ENCODE peak calls at places on chromosomes 2 and 18, in nine cellular contexts. One of them, this sample, is unnamed.

GRCh38 chr18:48832961-48833700 is 117.6 kb downstream of the SMAD7 start:
- DNase-seq in skeletal muscle cell: no peak
- DNase-seq in OCI-LY7: no peak
- DNase-seq in stimulated activated CD4-positive, alpha-beta T cell treated with anti-CD3 and anti-CD28 coated beads, Interleukin-1b, Interleukin-23, amount 100 ng/mL, for 24 hours: no peak
- DNase-seq in effector CD4-positive, alpha-beta T cell: no peak
- DNase-seq in activated naive CD4-positive, alpha-beta T cell treated with Interleukin-2 at 50 U/mL for 16 hours: no peak
- DNase-seq in T-helper 1 cell: no peak
- DNase-seq in adipocyte: peak; percentile 65
- DNase-seq in KBM-7: peak; percentile 61
- DNase-seq in this sample: no peak

GRCh38 chr2:165791811-165792454 is 2.1 kb downstream of the GALNT3 start:
- DNase-seq in skeletal muscle cell: no peak
- DNase-seq in OCI-LY7: no peak
- DNase-seq in stimulated activated CD4-positive, alpha-beta T cell treated with anti-CD3 and anti-CD28 coated beads, Interleukin-1b, Interleukin-23, amount 100 ng/mL, for 24 hours: no peak
- DNase-seq in effector CD4-positive, alpha-beta T cell: no peak
- DNase-seq in activated naive CD4-positive, alpha-beta T cell treated with Interleukin-2 at 50 U/mL for 16 hours: no peak
- DNase-seq in T-helper 1 cell: no peak
- DNase-seq in adipocyte: peak; percentile 47
- DNase-seq in KBM-7: no peak
- DNase-seq in this sample: no peak

GRCh38 chr2:232457121-232458011 is 1.4 kb downstream of the ALPI start:
- DNase-seq in skeletal muscle cell: no peak
- DNase-seq in OCI-LY7: no peak
- DNase-seq in stimulated activated CD4-positive, alpha-beta T cell treated with anti-CD3 and anti-CD28 coated beads, Interleukin-1b, Interleukin-23, amount 100 ng/mL, for 24 hours: no peak
- DNase-seq in effector CD4-positive, alpha-beta T cell: no peak
- DNase-seq in activated naive CD4-positive, alpha-beta T cell treated with Interleukin-2 at 50 U/mL for 16 hours: no peak
- DNase-seq in T-helper 1 cell: no peak
- DNase-seq in adipocyte: no peak
- DNase-seq in KBM-7: no peak
- DNase-seq in this sample: no peak

GRCh38 chr2:133498615-133499585 is 69.4 kb downstream of the NCKAP5 start:
- DNase-seq in skeletal muscle cell: no peak
- DNase-seq in OCI-LY7: no peak
- DNase-seq in stimulated activated CD4-positive, alpha-beta T cell treated with anti-CD3 and anti-CD28 coated beads, Interleukin-1b, Interleukin-23, amount 100 ng/mL, for 24 hours: no peak
- DNase-seq in effector CD4-positive, alpha-beta T cell: no peak
- DNase-seq in activated naive CD4-positive, alpha-beta T cell treated with Interleukin-2 at 50 U/mL for 16 hours: no peak
- DNase-seq in T-helper 1 cell: no peak
- DNase-seq in adipocyte: no peak
- DNase-seq in KBM-7: no peak
- DNase-seq in this sample: no peak

GRCh38 chr2:226030369-226031077 is 631.0 kb downstream of the NYAP2 start:
- DNase-seq in skeletal muscle cell: no peak
- DNase-seq in OCI-LY7: no peak
- DNase-seq in stimulated activated CD4-positive, alpha-beta T cell treated with anti-CD3 and anti-CD28 coated beads, Interleukin-1b, Interleukin-23, amount 100 ng/mL, for 24 hours: no peak
- DNase-seq in effector CD4-positive, alpha-beta T cell: no peak
- DNase-seq in activated naive CD4-positive, alpha-beta T cell treated with Interleukin-2 at 50 U/mL for 16 hours: no peak
- DNase-seq in T-helper 1 cell: no peak
- DNase-seq in adipocyte: no peak
- DNase-seq in KBM-7: peak; percentile 70
- DNase-seq in this sample: no peak

GRCh38 chr2:29033656-29034055 is 40.7 kb downstream of the PCARE start:
- DNase-seq in skeletal muscle cell: no peak
- DNase-seq in OCI-LY7: no peak
- DNase-seq in stimulated activated CD4-positive, alpha-beta T cell treated with anti-CD3 and anti-CD28 coated beads, Interleukin-1b, Interleukin-23, amount 100 ng/mL, for 24 hours: no peak
- DNase-seq in effector CD4-positive, alpha-beta T cell: no peak
- DNase-seq in activated naive CD4-positive, alpha-beta T cell treated with Interleukin-2 at 50 U/mL for 16 hours: no peak
- DNase-seq in T-helper 1 cell: no peak
- DNase-seq in adipocyte: no peak
- DNase-seq in KBM-7: no peak
- DNase-seq in this sample: no peak

GRCh38 chr2:226017534-226017933 is 618.0 kb downstream of the NYAP2 start:
- DNase-seq in skeletal muscle cell: no peak
- DNase-seq in OCI-LY7: no peak
- DNase-seq in stimulated activated CD4-positive, alpha-beta T cell treated with anti-CD3 and anti-CD28 coated beads, Interleukin-1b, Interleukin-23, amount 100 ng/mL, for 24 hours: no peak
- DNase-seq in effector CD4-positive, alpha-beta T cell: no peak
- DNase-seq in activated naive CD4-positive, alpha-beta T cell treated with Interleukin-2 at 50 U/mL for 16 hours: no peak
- DNase-seq in T-helper 1 cell: no peak
- DNase-seq in adipocyte: no peak
- DNase-seq in KBM-7: no peak
- DNase-seq in this sample: no peak

GRCh38 chr2:1781291-1782080 is 37.2 kb upstream of the PXDN start:
- DNase-seq in skeletal muscle cell: no peak
- DNase-seq in OCI-LY7: no peak
- DNase-seq in stimulated activated CD4-positive, alpha-beta T cell treated with anti-CD3 and anti-CD28 coated beads, Interleukin-1b, Interleukin-23, amount 100 ng/mL, for 24 hours: no peak
- DNase-seq in effector CD4-positive, alpha-beta T cell: peak; percentile 36
- DNase-seq in activated naive CD4-positive, alpha-beta T cell treated with Interleukin-2 at 50 U/mL for 16 hours: peak; percentile 5
- DNase-seq in T-helper 1 cell: no peak
- DNase-seq in adipocyte: no peak
- DNase-seq in KBM-7: no peak
- DNase-seq in this sample: no peak

GRCh38 chr2:183248866-183249567 is 124.8 kb downstream of the NUP35 start:
- DNase-seq in skeletal muscle cell: no peak
- DNase-seq in OCI-LY7: peak; percentile 33
- DNase-seq in stimulated activated CD4-positive, alpha-beta T cell treated with anti-CD3 and anti-CD28 coated beads, Interleukin-1b, Interleukin-23, amount 100 ng/mL, for 24 hours: no peak
- DNase-seq in effector CD4-positive, alpha-beta T cell: no peak
- DNase-seq in activated naive CD4-positive, alpha-beta T cell treated with Interleukin-2 at 50 U/mL for 16 hours: no peak
- DNase-seq in T-helper 1 cell: no peak
- DNase-seq in adipocyte: peak; percentile 72
- DNase-seq in KBM-7: peak; percentile 58
- DNase-seq in this sample: no peak

GRCh38 chr2:128202791-128203190 is 111.8 kb downstream of the UGGT1 start:
- DNase-seq in skeletal muscle cell: no peak
- DNase-seq in OCI-LY7: no peak
- DNase-seq in stimulated activated CD4-positive, alpha-beta T cell treated with anti-CD3 and anti-CD28 coated beads, Interleukin-1b, Interleukin-23, amount 100 ng/mL, for 24 hours: no peak
- DNase-seq in effector CD4-positive, alpha-beta T cell: no peak
- DNase-seq in activated naive CD4-positive, alpha-beta T cell treated with Interleukin-2 at 50 U/mL for 16 hours: no peak
- DNase-seq in T-helper 1 cell: no peak
- DNase-seq in adipocyte: no peak
- DNase-seq in KBM-7: no peak
- DNase-seq in this sample: no peak

GRCh38 chr2:234368861-234369261 is 128.0 kb downstream of the ARL4C start:
- DNase-seq in skeletal muscle cell: peak; percentile 19
- DNase-seq in OCI-LY7: no peak
- DNase-seq in stimulated activated CD4-positive, alpha-beta T cell treated with anti-CD3 and anti-CD28 coated beads, Interleukin-1b, Interleukin-23, amount 100 ng/mL, for 24 hours: no peak
- DNase-seq in effector CD4-positive, alpha-beta T cell: peak; percentile 31
- DNase-seq in activated naive CD4-positive, alpha-beta T cell treated with Interleukin-2 at 50 U/mL for 16 hours: peak; percentile 44
- DNase-seq in T-helper 1 cell: no peak
- DNase-seq in adipocyte: peak; percentile 42
- DNase-seq in KBM-7: no peak
- DNase-seq in this sample: no peak

GRCh38 chr2:217932661-217933325 is 70.0 kb downstream of the TNS1 start:
- DNase-seq in skeletal muscle cell: no peak
- DNase-seq in OCI-LY7: no peak
- DNase-seq in stimulated activated CD4-positive, alpha-beta T cell treated with anti-CD3 and anti-CD28 coated beads, Interleukin-1b, Interleukin-23, amount 100 ng/mL, for 24 hours: no peak
- DNase-seq in effector CD4-positive, alpha-beta T cell: no peak
- DNase-seq in activated naive CD4-positive, alpha-beta T cell treated with Interleukin-2 at 50 U/mL for 16 hours: no peak
- DNase-seq in T-helper 1 cell: no peak
- DNase-seq in adipocyte: no peak
- DNase-seq in KBM-7: no peak
- DNase-seq in this sample: no peak

GRCh38 chr2:59584958-59585357 is 968.5 kb downstream of the BCL11A start:
- DNase-seq in skeletal muscle cell: no peak
- DNase-seq in OCI-LY7: peak; percentile 20
- DNase-seq in stimulated activated CD4-positive, alpha-beta T cell treated with anti-CD3 and anti-CD28 coated beads, Interleukin-1b, Interleukin-23, amount 100 ng/mL, for 24 hours: no peak
- DNase-seq in effector CD4-positive, alpha-beta T cell: no peak
- DNase-seq in activated naive CD4-positive, alpha-beta T cell treated with Interleukin-2 at 50 U/mL for 16 hours: no peak
- DNase-seq in T-helper 1 cell: no peak
- DNase-seq in adipocyte: no peak
- DNase-seq in KBM-7: peak; percentile 61
- DNase-seq in this sample: no peak

GRCh38 chr2:6914829-6915228 is 2.4 kb upstream of the RNF144A start:
- DNase-seq in skeletal muscle cell: no peak
- DNase-seq in OCI-LY7: no peak
- DNase-seq in stimulated activated CD4-positive, alpha-beta T cell treated with anti-CD3 and anti-CD28 coated beads, Interleukin-1b, Interleukin-23, amount 100 ng/mL, for 24 hours: no peak
- DNase-seq in effector CD4-positive, alpha-beta T cell: no peak
- DNase-seq in activated naive CD4-positive, alpha-beta T cell treated with Interleukin-2 at 50 U/mL for 16 hours: no peak
- DNase-seq in T-helper 1 cell: no peak
- DNase-seq in adipocyte: no peak
- DNase-seq in KBM-7: no peak
- DNase-seq in this sample: no peak

GRCh38 chr2:7672027-7672684 is 754.9 kb downstream of the RNF144A start:
- DNase-seq in skeletal muscle cell: no peak
- DNase-seq in OCI-LY7: peak; percentile 52
- DNase-seq in stimulated activated CD4-positive, alpha-beta T cell treated with anti-CD3 and anti-CD28 coated beads, Interleukin-1b, Interleukin-23, amount 100 ng/mL, for 24 hours: peak; percentile 27
- DNase-seq in effector CD4-positive, alpha-beta T cell: peak; percentile 4
- DNase-seq in activated naive CD4-positive, alpha-beta T cell treated with Interleukin-2 at 50 U/mL for 16 hours: peak; percentile 64
- DNase-seq in T-helper 1 cell: peak; percentile 25
- DNase-seq in adipocyte: no peak
- DNase-seq in KBM-7: peak; percentile 60
- DNase-seq in this sample: no peak

GRCh38 chr2:96913398-96914202 is 43.7 kb upstream of the SEMA4C start:
- DNase-seq in skeletal muscle cell: no peak
- DNase-seq in OCI-LY7: no peak
- DNase-seq in stimulated activated CD4-positive, alpha-beta T cell treated with anti-CD3 and anti-CD28 coated beads, Interleukin-1b, Interleukin-23, amount 100 ng/mL, for 24 hours: no peak
- DNase-seq in effector CD4-positive, alpha-beta T cell: peak; percentile 29
- DNase-seq in activated naive CD4-positive, alpha-beta T cell treated with Interleukin-2 at 50 U/mL for 16 hours: peak; percentile 37
- DNase-seq in T-helper 1 cell: no peak
- DNase-seq in adipocyte: no peak
- DNase-seq in KBM-7: peak; percentile 80
- DNase-seq in this sample: no peak

GRCh38 chr2:145023331-145023934 is 503.5 kb upstream of the ZEB2 start:
- DNase-seq in skeletal muscle cell: no peak
- DNase-seq in OCI-LY7: no peak
- DNase-seq in stimulated activated CD4-positive, alpha-beta T cell treated with anti-CD3 and anti-CD28 coated beads, Interleukin-1b, Interleukin-23, amount 100 ng/mL, for 24 hours: no peak
- DNase-seq in effector CD4-positive, alpha-beta T cell: no peak
- DNase-seq in activated naive CD4-positive, alpha-beta T cell treated with Interleukin-2 at 50 U/mL for 16 hours: no peak
- DNase-seq in T-helper 1 cell: no peak
- DNase-seq in adipocyte: peak; percentile 28
- DNase-seq in KBM-7: no peak
- DNase-seq in this sample: no peak

GRCh38 chr18:39773656-39774055 is 2181.4 kb upstream of the PIK3C3 start:
- DNase-seq in skeletal muscle cell: peak; percentile 45
- DNase-seq in OCI-LY7: no peak
- DNase-seq in stimulated activated CD4-positive, alpha-beta T cell treated with anti-CD3 and anti-CD28 coated beads, Interleukin-1b, Interleukin-23, amount 100 ng/mL, for 24 hours: no peak
- DNase-seq in effector CD4-positive, alpha-beta T cell: no peak
- DNase-seq in activated naive CD4-positive, alpha-beta T cell treated with Interleukin-2 at 50 U/mL for 16 hours: no peak
- DNase-seq in T-helper 1 cell: no peak
- DNase-seq in adipocyte: no peak
- DNase-seq in KBM-7: no peak
- DNase-seq in this sample: no peak

GRCh38 chr18:11118051-11118450 is 31.3 kb downstream of the PIEZO2 start:
- DNase-seq in skeletal muscle cell: no peak
- DNase-seq in OCI-LY7: no peak
- DNase-seq in stimulated activated CD4-positive, alpha-beta T cell treated with anti-CD3 and anti-CD28 coated beads, Interleukin-1b, Interleukin-23, amount 100 ng/mL, for 24 hours: no peak
- DNase-seq in effector CD4-positive, alpha-beta T cell: no peak
- DNase-seq in activated naive CD4-positive, alpha-beta T cell treated with Interleukin-2 at 50 U/mL for 16 hours: no peak
- DNase-seq in T-helper 1 cell: no peak
- DNase-seq in adipocyte: no peak
- DNase-seq in KBM-7: no peak
- DNase-seq in this sample: no peak

GRCh38 chr2:42812899-42813479 is 20.6 kb upstream of the HAAO start:
- DNase-seq in skeletal muscle cell: no peak
- DNase-seq in OCI-LY7: peak; percentile 14
- DNase-seq in stimulated activated CD4-positive, alpha-beta T cell treated with anti-CD3 and anti-CD28 coated beads, Interleukin-1b, Interleukin-23, amount 100 ng/mL, for 24 hours: no peak
- DNase-seq in effector CD4-positive, alpha-beta T cell: no peak
- DNase-seq in activated naive CD4-positive, alpha-beta T cell treated with Interleukin-2 at 50 U/mL for 16 hours: no peak
- DNase-seq in T-helper 1 cell: no peak
- DNase-seq in adipocyte: peak; percentile 49
- DNase-seq in KBM-7: peak; percentile 48
- DNase-seq in this sample: no peak

GRCh38 chr2:200929334-200930249 is 33.9 kb downstream of the ORC2 start:
- DNase-seq in skeletal muscle cell: no peak
- DNase-seq in OCI-LY7: no peak
- DNase-seq in stimulated activated CD4-positive, alpha-beta T cell treated with anti-CD3 and anti-CD28 coated beads, Interleukin-1b, Interleukin-23, amount 100 ng/mL, for 24 hours: no peak
- DNase-seq in effector CD4-positive, alpha-beta T cell: no peak
- DNase-seq in activated naive CD4-positive, alpha-beta T cell treated with Interleukin-2 at 50 U/mL for 16 hours: no peak
- DNase-seq in T-helper 1 cell: no peak
- DNase-seq in adipocyte: no peak
- DNase-seq in KBM-7: no peak
- DNase-seq in this sample: no peak

This sample was measured in NCI-H1930.